ENCODE peak calls at places on chromosomes 3 and 15, in six cellular contexts. I is CD4-positive, alpha-beta T cell; J is lower lobe of right lung; D is progenitor cell of endocrine pancreas; F is IMR-90; C is mucosa of descending colon. G is an unnamed sample.

GRCh38 chr3:933311-933710 is 159.5 kb upstream of the CNTN6 start:
- DNase-seq in J (no peak), D (no peak), C (no peak), F (no peak), I (no peak), G (no peak)

GRCh38 chr3:69671082-69671952 is 67.9 kb upstream of the MITF start:
- DNase-seq in D (peak), C (peak), J (no peak), F (peak), I (no peak), G (peak)

GRCh38 chr3:127044996-127045395 is 62.1 kb downstream of the PLXNA1 start:
- DNase-seq in I (no peak), J (peak), C (peak), F (peak), D (no peak), G (no peak)

GRCh38 chr15:29596266-29596665 is 226.0 kb downstream of the TJP1 start:
- DNase-seq in I (no peak), J (no peak), F (peak), D (no peak), C (no peak), G (no peak)

GRCh38 chr3:188916934-188917391 is 254.8 kb upstream of the TPRG1 start:
- DNase-seq in I (no peak), J (no peak), F (no peak), C (no peak), D (no peak), G (no peak)

GRCh38 chr3:99366663-99367429 is 271.5 kb upstream of the COL8A1 start:
- DNase-seq in J (no peak), D (no peak), F (no peak), I (no peak), C (no peak), G (no peak)

GRCh38 chr3:137171834-137172603 is 214.2 kb downstream of the IL20RB start:
- DNase-seq in J (no peak), D (no peak), C (no peak), I (no peak), F (no peak), G (no peak)

GRCh38 chr15:74202461-74203401 is at the start of gene STRA6:
- DNase-seq in D (peak), C (no peak), J (no peak), F (no peak), I (no peak), G (peak)

GRCh38 chr15:73884159-73884558 is 10.8 kb downstream of the TBC1D21 start:
- DNase-seq in D (no peak), C (no peak), F (no peak), I (no peak), J (no peak), G (no peak)

GRCh38 chr15:101068961-101069734 is 150.0 kb downstream of the LRRK1 start:
- DNase-seq in I (no peak), F (peak), C (no peak), J (peak), D (peak), G (peak)
- TF ChIP-seq CTCF in I (no peak), F (peak), C (no peak), J (no peak), D (peak), G (peak)

DNA sequence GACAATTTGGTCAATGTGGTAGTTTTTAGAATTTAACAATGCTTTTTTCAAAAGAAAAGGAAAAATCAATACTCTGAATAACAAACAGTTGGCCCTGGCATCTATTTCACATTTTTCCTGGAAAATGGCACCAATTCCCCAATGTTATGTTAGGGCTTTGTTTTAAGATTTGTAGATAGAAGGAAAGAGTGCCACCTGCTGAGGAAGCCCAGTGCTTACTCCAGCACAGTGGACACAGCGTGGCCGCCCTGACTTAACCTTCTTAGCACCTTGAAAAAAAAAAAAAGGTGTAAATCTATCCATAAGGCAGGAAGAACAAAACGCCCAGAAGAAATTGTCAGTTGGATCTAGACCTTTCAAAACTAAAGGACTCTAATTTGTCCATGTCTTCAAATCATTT is 110.7 kb upstream of the CNTN4 start:
- DNase-seq in I (no peak), J (peak), F (no peak), D (no peak), C (peak), G (no peak)
- TF ChIP-seq CTCF in I (no peak), J (peak), F (no peak), D (peak), C (no peak), G (no peak)

DNA sequence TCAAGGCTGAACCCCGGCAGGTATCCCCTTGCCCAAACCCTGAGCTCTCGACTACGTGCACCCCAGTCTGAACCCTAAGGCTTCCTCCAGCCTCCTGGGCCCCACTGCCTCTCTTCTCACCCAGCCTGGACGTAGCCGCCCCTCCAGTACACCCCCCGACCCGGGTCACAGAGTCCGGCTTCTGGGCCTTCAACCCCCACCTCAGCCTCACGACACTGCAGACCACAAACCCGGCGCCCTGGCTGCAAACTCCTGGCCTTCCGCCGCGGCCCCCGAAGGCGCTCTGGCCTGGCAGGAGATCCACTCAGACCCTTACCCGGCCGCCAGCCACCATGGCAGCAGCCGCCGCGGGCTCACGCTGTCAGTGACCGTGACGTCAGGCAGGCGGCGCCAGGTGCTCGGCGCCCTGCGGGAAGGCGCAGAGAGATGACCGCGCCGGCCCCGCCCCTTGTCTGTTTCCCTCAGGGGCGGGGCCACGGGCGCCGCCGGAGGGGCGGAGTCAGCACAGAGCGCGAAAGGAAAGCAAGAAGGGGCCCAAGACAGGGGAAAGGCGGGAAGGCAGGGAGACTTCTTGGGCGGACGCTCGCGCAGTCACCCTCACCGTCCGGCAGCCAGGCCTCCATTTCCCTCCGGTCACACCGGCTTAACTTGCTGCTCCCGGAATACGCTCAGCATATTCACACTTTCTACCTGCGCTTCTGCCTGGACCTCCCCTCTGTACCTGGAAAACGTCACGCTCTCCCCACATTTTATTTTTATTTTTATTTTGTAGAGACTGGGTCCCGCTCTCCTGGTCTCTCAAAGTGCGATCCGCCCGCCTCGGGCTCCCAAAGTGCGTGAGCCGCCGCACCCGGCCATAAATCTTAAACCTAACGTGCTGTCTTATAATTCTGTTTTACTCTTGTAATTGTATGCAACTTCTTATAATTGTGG is at the start of gene RMDN3:
- DNase-seq in F (peak), I (peak), D (peak), C (peak), J (peak), G (peak)
- TF ChIP-seq CTCF in F (no peak), I (no peak), D (no peak), C (no peak), J (no peak), G (no peak)

GRCh38 chr3:86562095-86562494 is 428.9 kb downstream of the VGLL3 start:
- DNase-seq in D (no peak), J (no peak), F (no peak), C (no peak), I (no peak), G (no peak)

GRCh38 chr3:86563358-86563970 is 427.5 kb downstream of the VGLL3 start:
- DNase-seq in C (no peak), J (no peak), F (peak), I (no peak), D (no peak), G (no peak)
- TF ChIP-seq CTCF in C (peak), J (peak), F (peak), I (no peak), D (peak), G (peak)

GRCh38 chr15:44796508-44796907 is 60.2 kb downstream of the TRIM69 start:
- DNase-seq in F (no peak), D (no peak), I (no peak), C (no peak), J (no peak), G (no peak)

GRCh38 chr15:44801368-44801767 is 65.0 kb downstream of the TRIM69 start:
- DNase-seq in D (no peak), C (no peak), F (no peak), I (no peak), J (no peak), G (no peak)

GRCh38 chr15:44802336-44802735 is 66.0 kb downstream of the TRIM69 start:
- DNase-seq in J (no peak), I (no peak), D (no peak), F (no peak), C (no peak), G (no peak)

GRCh38 chr15:44801797-44802196 is 65.5 kb downstream of the TRIM69 start:
- DNase-seq in D (no peak), I (no peak), J (no peak), F (no peak), C (no peak), G (no peak)

DNA sequence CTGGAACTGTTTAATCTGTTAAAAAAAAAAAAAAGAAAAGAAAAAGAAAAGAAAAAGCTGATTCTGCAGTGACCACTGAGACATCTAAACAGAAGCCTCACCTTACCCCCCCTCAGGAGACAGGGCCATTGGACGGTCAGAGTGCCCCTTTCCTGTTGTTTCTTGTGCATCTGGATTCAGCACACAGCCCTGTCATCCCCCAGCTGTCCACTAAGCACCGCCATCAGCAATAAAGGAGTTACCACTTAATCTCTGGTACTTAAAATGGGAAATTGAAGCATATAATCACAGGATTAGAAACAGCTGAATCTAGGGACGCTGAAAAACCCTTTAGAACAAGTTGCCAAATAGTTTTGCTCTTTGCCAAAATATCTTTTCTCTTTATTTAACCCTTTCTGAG is 62.5 kb downstream of the TRIM69 start:
- DNase-seq in D (no peak), F (no peak), J (no peak), I (no peak), C (no peak), G (no peak)
- TF ChIP-seq CTCF in D (peak), F (no peak), J (no peak), I (no peak), C (no peak), G (no peak)

GRCh38 chr15:64837502-64837901 is 4.2 kb upstream of the PLEKHO2 start:
- DNase-seq in D (no peak), I (peak), C (peak), J (no peak), F (no peak), G (no peak)

GRCh38 chr15:64841258-64842098 is at the start of gene PLEKHO2:
- DNase-seq in D (peak), I (peak), C (peak), J (peak), F (peak), G (peak)

GRCh38 chr15:64833690-64834089 is 8.0 kb upstream of the PLEKHO2 start:
- DNase-seq in C (no peak), I (no peak), J (no peak), F (no peak), D (no peak), G (no peak)

DNA sequence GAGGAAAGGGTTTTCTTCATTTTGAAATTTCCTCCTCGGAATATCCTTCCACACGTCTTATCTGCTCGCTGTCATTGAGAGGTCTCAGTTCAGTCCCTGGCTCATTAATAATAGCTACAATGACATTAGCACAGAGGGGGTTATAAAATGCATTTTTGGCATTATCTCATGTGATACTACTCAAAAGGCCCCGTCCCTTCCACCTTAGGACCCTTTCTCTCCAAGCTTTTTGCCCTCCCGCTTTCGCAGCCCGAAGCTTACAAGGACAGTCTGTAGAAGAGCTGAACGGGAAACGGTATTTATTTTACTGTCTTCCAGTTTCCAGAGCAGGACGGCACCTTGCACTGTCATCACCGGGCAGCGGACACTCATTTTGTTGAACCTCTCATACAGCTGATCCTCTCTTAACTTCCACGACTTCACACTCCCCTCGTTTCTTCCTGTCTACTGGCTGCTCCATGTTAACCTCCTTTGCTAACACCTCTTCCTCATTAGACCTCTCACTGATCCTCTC is 5.6 kb upstream of the PLEKHO2 start:
- DNase-seq in C (peak), I (no peak), D (no peak), F (no peak), J (no peak), G (no peak)
- TF ChIP-seq CTCF in C (no peak), I (peak), D (no peak), F (no peak), J (peak), G (no peak)

GRCh38 chr3:36591959-36592358 is 172.4 kb downstream of the DCLK3 start:
- DNase-seq in D (no peak), C (no peak), J (no peak), I (no peak), F (peak), G (no peak)
- TF ChIP-seq CTCF in D (no peak), C (no peak), J (no peak), I (no peak), F (peak), G (no peak)

GRCh38 chr3:46717447-46718231 is at the start of gene PRSS50:
- DNase-seq in I (no peak), F (no peak), J (no peak), D (no peak), C (no peak), G (no peak)
- TF ChIP-seq CTCF in I (no peak), F (peak), J (peak), D (peak), C (no peak), G (peak)